ENCODE peak calls at places on chromosome 2, in ten cellular contexts. T is stimulated activated CD4-positive, alpha-beta T cell treated with anti-CD3 and anti-CD28 coated beads, Interleukin-2, amount 100 ng/mL, for 48 hours; R is cardiac septum; Q is left ventricle myocardium superior; Y is stimulated activated CD8-positive, alpha-beta memory T cell treated with anti-CD3 and anti-CD28 coated beads, Interleukin-15, amount 100 ng/mL, for 24 hours; K is progenitor cell of endocrine pancreas; P is GM19239; N is H7; M is GM20000; O is amygdala. Z is an unnamed sample.

GRCh38 chr2:136527560-136527959 is 237.8 kb upstream of the THSD7B start:
- DNase-seq in T (peak), R (no peak), Q (no peak), Y (no peak), K (peak), P (no peak), N (peak), M (peak), O (no peak), Z (no peak)

GRCh38 chr2:231545105-231545902 is 15.1 kb upstream of the NMUR1 start:
- DNase-seq in T (peak), R (peak), Q (peak), Y (no peak), K (no peak), P (peak), N (no peak), M (peak), O (no peak), Z (no peak)

GRCh38 chr2:42369551-42370229 is 8.7 kb upstream of the COX7A2L start:
- DNase-seq in T (no peak), R (no peak), Q (no peak), Y (no peak), K (no peak), P (no peak), N (no peak), M (no peak), O (no peak), Z (no peak)

GRCh38 chr2:147396890-147397289 is 447.9 kb upstream of the ACVR2A start:
- DNase-seq in T (no peak), R (no peak), Q (no peak), Y (no peak), K (no peak), P (no peak), N (no peak), M (no peak), O (no peak), Z (no peak)

GRCh38 chr2:95231723-95232122 is 24.4 kb downstream of the ZNF892 start:
- DNase-seq in T (peak), R (no peak), Q (peak), Y (no peak), K (peak), P (peak), N (peak), M (peak), O (peak), Z (peak)

GRCh38 chr2:109429711-109430265 is 184.0 kb downstream of the SEPTIN10 start:
- DNase-seq in T (no peak), R (no peak), Q (no peak), Y (no peak), K (no peak), P (no peak), N (no peak), M (no peak), O (no peak), Z (no peak)

GRCh38 chr2:74421248-74421870 is at the start of the genes C2orf81 and WDR54:
- DNase-seq in T (peak), R (peak), Q (peak), Y (peak), K (peak), P (peak), N (peak), M (peak), O (peak), Z (peak)

GRCh38 chr2:210188190-210188589 is 17.0 kb upstream of the KANSL1L start:
- DNase-seq in T (no peak), R (no peak), Q (no peak), Y (no peak), K (no peak), P (no peak), N (no peak), M (no peak), O (no peak), Z (no peak)

GRCh38 chr2:85367180-85367579 is 12.6 kb downstream of the ELMOD3 start:
- DNase-seq in T (no peak), R (no peak), Q (no peak), Y (no peak), K (no peak), P (no peak), N (peak), M (no peak), O (no peak), Z (no peak)

Z was measured in NCI-H187.